ENCODE peak calls at places on chromosomes 12 and 14, in four cellular contexts. N is BJ, J is neural crest cell, Z is HepG2. G is an unnamed sample.

GRCh38 chr12:53063708-53064612 is 14.1 kb downstream of the TNS2 start:
- DNase-seq in J (no peak), N (no peak), Z (no peak), G (no peak)

GRCh38 chr12:106987846-106988245 is 900 bp upstream of the MTERF2 start:
- DNase-seq in Z (no peak), J (no peak), N (no peak), G (no peak)

GRCh38 chr12:106986625-106987389 is at the start of gene MTERF2:
- DNase-seq in Z (peak), J (peak), N (peak), G (peak)

GRCh38 chr12:71164166-71164876 is 6.5 kb upstream of the TSPAN8 start:
- DNase-seq in J (no peak), Z (no peak), N (no peak), G (no peak)

GRCh38 chr14:62307844-62308243 is 545.6 kb downstream of the SNAPC1 start:
- DNase-seq in Z (no peak), N (no peak), J (no peak), G (no peak)

GRCh38 chr14:54881235-54881760 is 21.3 kb downstream of the GCH1 start:
- DNase-seq in Z (no peak), J (no peak), N (no peak), G (no peak)

GRCh38 chr12:103814436-103814835 is 26.6 kb downstream of the NT5DC3 start:
- DNase-seq in J (no peak), Z (no peak), N (no peak), G (no peak)

GRCh38 chr12:203462-204260 is 10.3 kb downstream of the SLC6A12 start:
- DNase-seq in J (peak), Z (no peak), N (no peak), G (peak)

GRCh38 chr12:70277973-70278372 is 34.7 kb downstream of the CNOT2 start:
- DNase-seq in Z (no peak), N (no peak), J (no peak), G (no peak)

GRCh38 chr12:116065561-116065960 is 211.9 kb downstream of the MED13L start:
- DNase-seq in Z (no peak), N (peak), J (no peak), G (no peak)

GRCh38 chr12:122651520-122652224 is 51.5 kb downstream of the HCAR2 start:
- DNase-seq in N (no peak), J (no peak), Z (no peak), G (no peak)

GRCh38 chr14:92914087-92914656 is 8.8 kb upstream of the CHGA start:
- DNase-seq in Z (peak), N (no peak), J (peak), G (peak)

GRCh38 chr14:32397871-32398640 is 69.0 kb downstream of the AKAP6 start:
- DNase-seq in Z (no peak), J (no peak), N (peak), G (no peak)

GRCh38 chr12:48192861-48193260 is 9.4 kb downstream of the CCDC184 start:
- DNase-seq in N (no peak), Z (no peak), J (no peak), G (no peak)

GRCh38 chr14:48771717-48772116 is 814.5 kb downstream of the RPS29 start:
- DNase-seq in N (no peak), Z (no peak), J (no peak), G (no peak)

GRCh38 chr14:76779221-76780057 is 18.2 kb downstream of the VASH1 start:
- DNase-seq in J (no peak), Z (no peak), N (no peak), G (no peak)

GRCh38 chr14:103313704-103314103 is 20.3 kb upstream of the EIF5 start:
- DNase-seq in Z (no peak), N (no peak), J (no peak), G (no peak)

GRCh38 chr12:24719293-24719721 is 229.6 kb downstream of the BCAT1 start:
- DNase-seq in Z (no peak), N (no peak), J (no peak), G (no peak)

GRCh38 chr12:51953011-51953568 is 1.6 kb downstream of the ACVR1B start:
- DNase-seq in Z (no peak), N (no peak), J (peak), G (peak)

GRCh38 chr12:51954465-51955361 is 3.2 kb downstream of the ACVR1B start:
- DNase-seq in N (no peak), Z (peak), J (no peak), G (no peak)

GRCh38 chr12:51958542-51958941 is 7.0 kb downstream of the ACVR1B start:
- DNase-seq in Z (no peak), J (no peak), N (no peak), G (no peak)

GRCh38 chr12:51953925-51954324 is 2.4 kb downstream of the ACVR1B start:
- DNase-seq in J (no peak), Z (no peak), N (no peak), G (no peak)

GRCh38 chr12:51955702-51956101 is 4.2 kb downstream of the ACVR1B start:
- DNase-seq in Z (no peak), N (no peak), J (no peak), G (no peak)
- TF ChIP-seq CTCF in Z (no peak), N (no peak), J (no peak), G (no peak)

DNA sequence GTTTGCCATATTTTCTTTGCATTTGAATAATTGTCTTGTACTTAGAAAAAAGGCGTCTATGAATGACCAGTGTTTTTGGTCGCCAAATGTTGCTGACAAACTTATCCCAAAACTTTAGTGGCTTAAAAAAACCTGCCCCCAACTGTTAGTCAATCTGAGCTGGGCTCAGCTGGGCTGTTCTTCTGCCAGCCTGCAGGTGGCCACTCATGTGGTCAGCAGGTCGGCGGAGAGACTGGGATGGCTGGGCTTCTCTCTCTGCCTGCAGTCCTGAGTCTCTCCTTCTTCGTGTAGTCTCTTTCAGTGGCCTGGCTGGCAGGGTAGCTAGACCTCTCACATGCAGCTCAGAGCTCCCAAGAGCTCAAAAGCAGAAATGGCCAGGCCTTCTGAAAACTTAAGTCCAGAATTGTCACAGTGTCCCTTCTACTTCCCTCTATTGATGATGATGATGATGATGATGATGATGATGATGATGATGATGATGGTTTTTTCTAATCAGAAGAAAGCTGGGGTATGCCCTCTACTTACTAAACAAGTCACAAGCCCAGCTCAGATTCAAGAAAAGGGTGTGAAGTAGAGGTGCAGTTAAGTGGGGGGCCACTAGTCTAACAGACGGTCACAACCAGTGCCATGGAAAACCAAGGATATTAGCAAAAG is 87.9 kb downstream of the PTPN11 start:
- DNase-seq in Z (no peak), J (no peak), N (no peak), G (no peak)
- TF ChIP-seq CTCF in Z (no peak), J (peak), N (peak), G (no peak)

DNA sequence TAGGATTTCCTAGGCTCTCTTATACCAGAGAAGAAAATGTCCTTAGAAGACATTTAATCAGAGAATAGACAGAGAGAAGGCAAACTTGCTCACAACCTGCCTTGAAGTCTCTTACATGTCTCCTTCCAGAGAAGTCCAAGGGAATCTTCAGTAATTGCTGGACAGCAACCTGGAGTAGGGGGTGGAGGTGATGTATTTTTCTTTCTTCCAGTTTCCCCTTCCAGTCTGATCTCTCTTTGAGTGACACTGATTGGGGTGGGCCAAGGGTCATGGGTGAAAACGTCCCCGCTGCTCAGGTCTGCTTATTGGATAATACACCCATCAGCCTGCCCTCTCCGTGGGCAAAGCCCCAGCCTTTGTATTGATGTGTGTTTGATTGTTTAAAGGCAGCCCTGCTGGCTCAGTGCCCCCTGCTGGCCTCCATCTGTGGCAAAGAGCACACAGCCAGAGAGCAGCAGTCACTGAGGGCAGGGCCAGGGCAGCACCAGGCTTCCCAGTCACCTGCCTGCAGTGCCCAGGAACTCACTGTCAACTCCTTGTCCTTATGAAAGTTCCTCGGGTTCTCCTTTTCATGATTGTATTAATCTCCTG is 35.7 kb upstream of the ATP2A2 start:
- DNase-seq in J (peak), Z (peak), N (no peak), G (no peak)
- TF ChIP-seq CTCF in J (peak), Z (peak), N (peak), G (no peak)

GRCh38 chr12:121010860-121011259 is 5.4 kb downstream of the C12orf43 start:
- DNase-seq in J (no peak), Z (no peak), N (no peak), G (no peak)

GRCh38 chr12:121015825-121016766 is at the start of gene C12orf43:
- DNase-seq in J (peak), Z (peak), N (no peak), G (peak)

GRCh38 chr12:121009744-121010143 is 6.5 kb downstream of the C12orf43 start:
- DNase-seq in Z (peak), J (peak), N (no peak), G (peak)

GRCh38 chr12:121011820-121012219 is 4.5 kb downstream of the C12orf43 start:
- DNase-seq in N (no peak), J (no peak), Z (no peak), G (no peak)

DNA sequence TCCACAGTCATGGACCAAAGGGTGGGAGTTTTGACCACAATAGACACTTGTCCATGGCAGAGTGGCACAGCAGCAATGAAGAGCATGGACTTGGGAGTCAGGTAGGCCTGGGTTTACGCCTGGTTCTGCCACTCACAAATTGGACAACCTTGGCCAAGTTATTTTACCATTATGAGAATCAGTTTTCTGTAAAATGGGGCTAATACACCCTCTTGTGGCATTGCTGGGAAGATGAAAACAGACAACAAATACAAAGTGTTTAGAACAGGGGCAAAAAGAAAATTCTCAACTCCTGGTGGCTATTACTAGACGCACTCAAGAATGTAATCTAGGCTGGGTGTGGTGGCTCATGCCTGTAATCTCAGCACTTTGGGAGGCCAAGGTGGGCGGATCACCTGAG is 2.6 kb downstream of the C12orf43 start:
- DNase-seq in Z (no peak), J (no peak), N (no peak), G (no peak)
- TF ChIP-seq CTCF in Z (peak), J (peak), N (no peak), G (no peak)

GRCh38 chr12:101743242-101743641 is 4.0 kb upstream of the SYCP3 start:
- DNase-seq in Z (no peak), N (no peak), J (no peak), G (no peak)

GRCh38 chr12:101746661-101747060 is 7.4 kb upstream of the SYCP3 start:
- DNase-seq in Z (no peak), J (no peak), N (no peak), G (no peak)

GRCh38 chr12:101747695-101748094 is 8.4 kb upstream of the SYCP3 start:
- DNase-seq in N (no peak), J (no peak), Z (no peak), G (no peak)

GRCh38 chr12:101743724-101744472 is 4.6 kb upstream of the SYCP3 start:
- DNase-seq in Z (no peak), N (no peak), J (no peak), G (no peak)

DNA sequence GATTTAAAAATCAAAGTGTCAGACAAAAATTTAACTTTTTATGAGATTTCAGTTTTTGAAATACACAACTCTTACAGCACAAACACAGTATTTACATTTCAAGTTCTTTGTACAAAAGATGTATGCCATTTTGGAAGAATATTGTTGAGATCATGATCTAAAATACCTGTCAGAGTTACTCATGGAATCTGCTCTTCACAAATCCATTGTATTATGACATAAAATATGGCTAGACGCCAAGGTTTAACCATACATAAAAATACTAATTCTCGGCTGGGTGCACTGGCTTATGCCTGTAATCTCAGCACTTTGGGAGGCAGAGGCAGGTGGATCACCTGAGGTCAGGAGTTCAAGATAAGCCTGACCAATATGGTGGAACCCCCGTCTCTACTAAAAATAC is 6.2 kb upstream of the SYCP3 start:
- DNase-seq in J (no peak), Z (no peak), N (no peak), G (no peak)
- TF ChIP-seq CTCF in J (no peak), Z (no peak), N (no peak), G (no peak)

DNA sequence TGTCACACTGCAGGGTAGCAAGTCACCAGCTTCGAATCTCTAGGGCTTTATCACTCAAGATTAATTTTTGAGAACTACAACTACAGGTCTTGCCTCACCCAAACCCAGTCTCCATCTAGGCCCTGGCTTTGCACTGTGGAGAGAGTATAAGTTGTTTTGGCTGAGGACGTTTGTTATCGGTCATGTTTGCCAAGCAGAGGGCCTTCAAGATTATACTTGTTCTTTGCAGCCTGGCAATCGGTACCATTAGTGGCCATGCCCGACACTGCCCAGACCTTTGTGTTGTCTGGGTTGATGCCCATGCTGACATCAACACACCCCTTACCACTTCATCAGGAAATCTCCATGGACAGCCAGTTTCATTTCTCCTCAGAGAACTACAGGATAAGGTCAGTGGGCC is 25.7 kb downstream of the ARG2 start:
- DNase-seq in N (no peak), Z (no peak), J (no peak), G (no peak)
- TF ChIP-seq CTCF in N (no peak), Z (no peak), J (no peak), G (no peak)